ENCODE peak calls at places on chromosomes 16 and 17, in eight cellular contexts. One of them, this sample, is unnamed.

GRCh38 chr16:47461598-47462266 is 601 bp downstream of the PHKB start:
- DNase-seq in endothelial cell of umbilical vein: peak
- DNase-seq in K562: peak
- DNase-seq in HCT116: peak
- DNase-seq in SK-N-SH: peak
- DNase-seq in H1: no peak
- DNase-seq in GM12878: no peak
- DNase-seq in HepG2: peak
- DNase-seq in this sample: no peak

GRCh38 chr16:74868501-74868900 is 93.9 kb upstream of the FA2H start:
- DNase-seq in K562: no peak
- DNase-seq in HepG2: peak
- DNase-seq in H1: no peak
- DNase-seq in HCT116: no peak
- DNase-seq in SK-N-SH: no peak
- DNase-seq in endothelial cell of umbilical vein: peak
- DNase-seq in GM12878: no peak
- DNase-seq in this sample: no peak

GRCh38 chr17:82876602-82877391 is 37.0 kb upstream of the ZNF750 start:
- DNase-seq in HepG2: peak
- DNase-seq in HCT116: peak
- DNase-seq in GM12878: no peak
- DNase-seq in endothelial cell of umbilical vein: peak
- DNase-seq in SK-N-SH: peak
- DNase-seq in K562: peak
- DNase-seq in H1: no peak
- DNase-seq in this sample: no peak

GRCh38 chr17:20010099-20010863 is 1.1 kb downstream of the SPECC1 start:
- DNase-seq in HepG2: peak
- DNase-seq in SK-N-SH: peak
- DNase-seq in HCT116: peak
- DNase-seq in endothelial cell of umbilical vein: peak
- DNase-seq in GM12878: no peak
- DNase-seq in H1: no peak
- DNase-seq in K562: peak
- DNase-seq in this sample: peak

GRCh38 chr16:63422633-63423032 is 1386.4 kb upstream of the CDH8 start:
- DNase-seq in endothelial cell of umbilical vein: no peak
- DNase-seq in HCT116: no peak
- DNase-seq in K562: no peak
- DNase-seq in H1: no peak
- DNase-seq in GM12878: no peak
- DNase-seq in HepG2: no peak
- DNase-seq in SK-N-SH: peak
- DNase-seq in this sample: no peak

GRCh38 chr17:32189343-32189742 is 47.0 kb downstream of the RHOT1 start:
- DNase-seq in SK-N-SH: no peak
- DNase-seq in GM12878: no peak
- DNase-seq in endothelial cell of umbilical vein: no peak
- DNase-seq in HCT116: no peak
- DNase-seq in HepG2: no peak
- DNase-seq in K562: no peak
- DNase-seq in H1: no peak
- DNase-seq in this sample: no peak

GRCh38 chr17:64354824-64355535 is 35.7 kb downstream of the PECAM1 start:
- DNase-seq in GM12878: no peak
- DNase-seq in SK-N-SH: no peak
- DNase-seq in H1: no peak
- DNase-seq in HCT116: no peak
- DNase-seq in K562: no peak
- DNase-seq in HepG2: no peak
- DNase-seq in endothelial cell of umbilical vein: peak
- DNase-seq in this sample: no peak

GRCh38 chr17:73969956-73970355 is 233.5 kb upstream of the RPL38 start:
- DNase-seq in H1: no peak
- DNase-seq in GM12878: no peak
- DNase-seq in SK-N-SH: no peak
- DNase-seq in HepG2: no peak
- DNase-seq in K562: no peak
- DNase-seq in HCT116: no peak
- DNase-seq in endothelial cell of umbilical vein: no peak
- DNase-seq in this sample: no peak

GRCh38 chr16:25390761-25391160 is 133.1 kb upstream of the ZKSCAN2 start:
- DNase-seq in K562: no peak
- DNase-seq in GM12878: no peak
- DNase-seq in SK-N-SH: no peak
- DNase-seq in H1: no peak
- DNase-seq in HCT116: no peak
- DNase-seq in endothelial cell of umbilical vein: no peak
- DNase-seq in HepG2: no peak
- DNase-seq in this sample: no peak

GRCh38 chr17:17942846-17943245 is 29.4 kb downstream of the TOM1L2 start:
- DNase-seq in HCT116: no peak
- DNase-seq in H1: no peak
- DNase-seq in SK-N-SH: no peak
- DNase-seq in GM12878: no peak
- DNase-seq in K562: no peak
- DNase-seq in endothelial cell of umbilical vein: peak
- DNase-seq in HepG2: no peak
- DNase-seq in this sample: no peak

GRCh38 chr16:21117567-21117966 is 33.1 kb downstream of the DNAH3 start:
- DNase-seq in H1: no peak
- DNase-seq in GM12878: no peak
- DNase-seq in SK-N-SH: no peak
- DNase-seq in K562: no peak
- DNase-seq in endothelial cell of umbilical vein: no peak
- DNase-seq in HCT116: no peak
- DNase-seq in HepG2: no peak
- DNase-seq in this sample: no peak

GRCh38 chr16:46885960-46886763 is 2.0 kb downstream of the GPT2 start:
- DNase-seq in SK-N-SH: peak
- DNase-seq in GM12878: no peak
- DNase-seq in HCT116: no peak
- DNase-seq in endothelial cell of umbilical vein: no peak
- DNase-seq in H1: no peak
- DNase-seq in K562: no peak
- DNase-seq in HepG2: no peak
- DNase-seq in this sample: no peak

GRCh38 chr17:44775838-44776621 is 17.2 kb downstream of the ADAM11 start:
- DNase-seq in GM12878: no peak
- DNase-seq in HepG2: peak
- DNase-seq in endothelial cell of umbilical vein: no peak
- DNase-seq in K562: no peak
- DNase-seq in H1: no peak
- DNase-seq in SK-N-SH: peak
- DNase-seq in HCT116: no peak
- DNase-seq in this sample: no peak

GRCh38 chr16:8937803-8938202 is 25.9 kb downstream of the USP7 start:
- DNase-seq in K562: no peak
- DNase-seq in H1: no peak
- DNase-seq in HepG2: no peak
- DNase-seq in HCT116: no peak
- DNase-seq in SK-N-SH: no peak
- DNase-seq in endothelial cell of umbilical vein: no peak
- DNase-seq in GM12878: no peak
- DNase-seq in this sample: no peak

DNA sequence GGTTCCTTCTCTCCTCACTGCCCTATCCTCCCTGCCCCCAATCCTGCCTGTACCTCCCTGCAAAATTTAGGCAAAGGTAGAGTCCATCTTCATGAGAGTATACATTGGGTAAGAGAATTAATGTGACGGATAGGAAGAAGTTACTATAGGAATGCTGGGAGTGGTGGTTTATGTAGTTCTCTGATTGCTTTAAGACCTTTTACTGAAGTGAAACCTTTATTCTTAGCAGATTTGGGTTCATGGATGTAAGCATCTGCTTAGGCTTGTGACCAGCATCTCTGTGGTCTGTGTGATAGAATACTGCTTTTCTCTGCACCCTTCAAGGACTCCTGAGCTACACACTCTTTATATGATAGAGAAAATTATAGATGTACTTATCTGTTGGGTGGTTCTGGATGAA is 127.3 kb downstream of the PRKCA start:
- DNase-seq in H1: no peak
- DNase-seq in endothelial cell of umbilical vein: no peak
- DNase-seq in GM12878: no peak
- DNase-seq in HepG2: no peak
- DNase-seq in SK-N-SH: no peak
- DNase-seq in HCT116: no peak
- DNase-seq in K562: no peak
- DNase-seq in this sample: no peak
- H3K9ac ChIP-seq in H1: no peak
- H3K9ac ChIP-seq in endothelial cell of umbilical vein: no peak
- H3K9ac ChIP-seq in GM12878: no peak
- H3K9ac ChIP-seq in HepG2: no peak
- H3K9ac ChIP-seq in SK-N-SH: no peak
- H3K9ac ChIP-seq in HCT116: no peak
- H3K9ac ChIP-seq in K562: no peak
- H3K9ac ChIP-seq in this sample: no peak

DNA sequence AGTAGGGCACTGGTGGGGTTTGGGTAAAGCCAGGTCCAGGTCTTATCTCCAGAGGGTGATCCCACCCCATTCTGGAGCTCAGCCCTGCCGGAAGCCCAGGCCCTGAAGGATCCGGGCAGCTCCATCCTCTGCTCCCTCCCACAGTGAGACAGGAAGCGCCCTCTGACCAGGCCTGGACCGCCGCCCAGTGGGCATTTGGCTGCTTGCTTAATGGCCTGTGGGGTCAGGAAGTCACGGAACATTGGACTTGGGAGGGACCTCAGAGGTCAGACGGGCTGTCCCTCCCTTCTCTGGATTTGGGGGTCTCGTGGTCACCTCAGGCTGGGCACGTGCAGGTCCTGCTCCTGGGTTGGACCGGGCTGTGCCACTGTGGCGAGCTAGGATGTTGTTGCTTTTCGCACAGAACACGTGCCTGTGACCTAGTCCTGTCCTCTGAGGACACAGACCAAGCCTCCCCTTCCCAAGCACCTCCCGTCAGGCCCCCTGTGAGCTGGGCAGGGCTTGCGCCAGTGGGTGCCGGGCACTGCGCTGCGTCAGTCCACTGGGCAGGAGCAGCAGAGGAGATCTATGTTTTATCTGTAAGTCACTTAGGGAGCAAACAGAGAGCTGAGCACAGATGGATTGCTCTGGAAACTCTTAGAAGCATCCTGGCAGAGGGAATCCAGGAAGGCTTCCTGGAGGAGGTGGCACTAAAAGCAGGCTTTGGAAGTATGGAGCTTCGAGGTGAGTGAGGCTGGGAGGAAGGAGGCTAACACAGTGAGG is 49.4 kb upstream of the GSE1 start:
- DNase-seq in H1: no peak
- DNase-seq in SK-N-SH: peak
- DNase-seq in HepG2: peak
- DNase-seq in HCT116: no peak
- DNase-seq in endothelial cell of umbilical vein: peak
- DNase-seq in K562: peak
- DNase-seq in GM12878: no peak
- DNase-seq in this sample: no peak
- H3K27ac ChIP-seq in H1: no peak
- H3K27ac ChIP-seq in SK-N-SH: peak
- H3K27ac ChIP-seq in HepG2: peak
- H3K27ac ChIP-seq in HCT116: no peak
- H3K27ac ChIP-seq in endothelial cell of umbilical vein: no peak
- H3K27ac ChIP-seq in K562: peak
- H3K27ac ChIP-seq in GM12878: no peak
- H3K27ac ChIP-seq in this sample: no peak

DNA sequence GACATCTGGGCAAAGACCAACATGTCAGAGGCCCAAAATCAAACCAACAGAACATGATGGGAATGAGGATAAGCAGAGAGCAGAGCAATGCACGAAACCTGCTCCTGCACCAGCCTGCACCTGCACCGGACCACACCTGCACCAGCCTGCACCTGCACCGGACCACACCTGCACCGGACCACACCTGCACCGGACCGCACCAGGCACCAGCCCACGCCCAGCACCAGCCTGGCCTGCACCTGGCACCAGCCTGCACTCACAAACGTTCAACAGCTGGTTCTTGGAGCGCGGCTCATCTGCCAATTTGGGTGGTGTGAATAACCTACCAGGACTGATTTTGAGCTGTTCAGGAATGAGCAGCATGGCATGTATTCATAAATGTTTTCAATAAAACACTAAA is 18.2 kb downstream of the CEP131 start:
- DNase-seq in endothelial cell of umbilical vein: no peak
- DNase-seq in HCT116: no peak
- DNase-seq in HepG2: no peak
- DNase-seq in H1: no peak
- DNase-seq in GM12878: no peak
- DNase-seq in K562: no peak
- DNase-seq in SK-N-SH: no peak
- DNase-seq in this sample: no peak
- TF ChIP-seq POLR2AphosphoS5 in endothelial cell of umbilical vein: no peak
- TF ChIP-seq POLR2AphosphoS5 in HCT116: no peak
- TF ChIP-seq POLR2AphosphoS5 in HepG2: no peak
- TF ChIP-seq POLR2AphosphoS5 in H1: no peak
- TF ChIP-seq POLR2AphosphoS5 in GM12878: no peak
- TF ChIP-seq POLR2AphosphoS5 in K562: no peak
- TF ChIP-seq POLR2AphosphoS5 in SK-N-SH: no peak
- TF ChIP-seq POLR2AphosphoS5 in this sample: no peak

DNA sequence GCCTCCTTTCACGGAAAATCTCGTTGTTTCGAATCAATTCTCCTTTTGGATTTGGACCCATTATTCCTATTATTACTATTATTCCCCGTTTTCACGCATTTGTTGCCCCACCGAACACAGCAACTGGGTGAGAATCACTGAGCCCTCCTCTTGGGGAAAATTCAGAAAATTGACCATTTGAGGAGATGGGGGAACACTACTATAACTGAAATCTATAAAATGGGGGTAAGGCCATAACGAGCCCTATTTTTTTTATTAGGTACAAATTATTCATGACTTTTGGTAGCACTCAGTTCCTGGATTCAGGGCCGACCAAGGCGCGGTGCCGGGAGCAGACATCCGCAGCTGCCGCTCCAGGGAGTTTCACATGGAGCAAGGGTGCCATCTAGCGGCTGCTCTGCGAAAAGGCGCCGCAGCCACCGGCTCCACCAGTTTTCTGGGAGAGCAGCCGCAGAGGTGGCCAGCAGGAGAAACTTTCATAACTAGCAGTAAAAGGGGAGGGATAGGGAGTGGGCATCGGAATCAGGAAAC is 3.3 kb upstream of the HOXB8 start:
- DNase-seq in SK-N-SH: peak
- DNase-seq in HepG2: peak
- DNase-seq in H1: no peak
- DNase-seq in endothelial cell of umbilical vein: peak
- DNase-seq in HCT116: peak
- DNase-seq in K562: peak
- DNase-seq in GM12878: no peak
- DNase-seq in this sample: no peak
- H3K9ac ChIP-seq in SK-N-SH: no peak
- H3K9ac ChIP-seq in HepG2: no peak
- H3K9ac ChIP-seq in H1: no peak
- H3K9ac ChIP-seq in endothelial cell of umbilical vein: no peak
- H3K9ac ChIP-seq in HCT116: peak
- H3K9ac ChIP-seq in K562: peak
- H3K9ac ChIP-seq in GM12878: no peak
- H3K9ac ChIP-seq in this sample: no peak

GRCh38 chr16:23342083-23342640 is 40.1 kb downstream of the SCNN1B start:
- DNase-seq in HCT116: no peak
- DNase-seq in endothelial cell of umbilical vein: no peak
- DNase-seq in H1: no peak
- DNase-seq in K562: no peak
- DNase-seq in HepG2: no peak
- DNase-seq in SK-N-SH: no peak
- DNase-seq in GM12878: no peak
- DNase-seq in this sample: no peak
- H3K27ac ChIP-seq in HCT116: no peak
- H3K27ac ChIP-seq in endothelial cell of umbilical vein: no peak
- H3K27ac ChIP-seq in H1: no peak
- H3K27ac ChIP-seq in K562: no peak
- H3K27ac ChIP-seq in HepG2: no peak
- H3K27ac ChIP-seq in SK-N-SH: no peak
- H3K27ac ChIP-seq in GM12878: no peak
- H3K27ac ChIP-seq in this sample: no peak